ENCODE peak calls at places on chromosomes 7 and 10, in seven cellular contexts. W is HepG2, J is HCT116, A is A549, S is ovary, Z is adrenal gland, X is prostate gland. L is an unnamed sample.

GRCh38 chr10:87842776-87843497 is 20.4 kb downstream of the KLLN start:
- DNase-seq in X (no peak), J (no peak), S (no peak), Z (no peak), A (peak), W (peak), L (no peak)

GRCh38 chr10:132722980-132723970 is 62.7 kb downstream of the NKX6-2 start:
- DNase-seq in Z (peak), X (no peak), A (no peak), S (no peak), W (no peak), J (no peak), L (no peak)

GRCh38 chr10:71840936-71841335 is 10.1 kb downstream of the PSAP start:
- DNase-seq in A (no peak), W (no peak), Z (no peak), J (no peak), X (no peak), S (no peak), L (no peak)

GRCh38 chr10:121823993-121824463 is 103.8 kb downstream of the ATE1 start:
- DNase-seq in A (peak), S (no peak), J (peak), X (no peak), W (peak), Z (no peak), L (no peak)

GRCh38 chr10:99565166-99565565 is 32.4 kb downstream of the NKX2-3 start:
- DNase-seq in Z (no peak), X (no peak), S (no peak), W (no peak), J (no peak), A (no peak), L (no peak)

GRCh38 chr7:107167483-107168232 is 1.1 kb upstream of the HBP1 start:
- DNase-seq in S (peak), Z (no peak), W (peak), A (peak), J (peak), X (peak), L (no peak)

GRCh38 chr10:131239926-131240325 is 71.6 kb downstream of the TCERG1L start:
- DNase-seq in Z (no peak), A (no peak), S (no peak), J (no peak), X (no peak), W (no peak), L (no peak)

GRCh38 chr10:90960355-90960814 is 39.5 kb upstream of the ANKRD1 start:
- DNase-seq in S (no peak), A (peak), X (no peak), J (no peak), W (no peak), Z (peak), L (no peak)

GRCh38 chr10:127044191-127044590 is 139.0 kb downstream of the DOCK1 start:
- DNase-seq in J (no peak), S (no peak), X (peak), W (no peak), A (no peak), Z (no peak), L (no peak)

GRCh38 chr7:74482629-74483401 is 29.1 kb downstream of the GTF2IRD1 start:
- DNase-seq in Z (peak), S (peak), W (peak), J (peak), A (peak), X (no peak), L (no peak)

GRCh38 chr10:133199488-133199885 is 30.5 kb upstream of the UTF1 start:
- DNase-seq in A (no peak), S (no peak), W (no peak), J (no peak), Z (no peak), X (no peak), L (no peak)

GRCh38 chr7:104240400-104240799 is 32.6 kb upstream of the ORC5 start:
- DNase-seq in A (no peak), S (no peak), Z (no peak), X (no peak), J (no peak), W (no peak), L (no peak)

GRCh38 chr7:5330288-5330687 is 47.5 kb downstream of the SLC29A4 start:
- DNase-seq in S (no peak), W (no peak), X (no peak), J (no peak), A (no peak), Z (no peak), L (no peak)

GRCh38 chr7:28155964-28156363 is 24.6 kb downstream of the JAZF1 start:
- DNase-seq in J (no peak), S (no peak), X (no peak), Z (no peak), A (no peak), W (peak), L (no peak)

GRCh38 chr7:155470686-155471638 is 13.0 kb downstream of the EN2 start:
- DNase-seq in Z (no peak), W (no peak), J (no peak), S (no peak), A (no peak), X (no peak), L (no peak)

GRCh38 chr7:28573059-28573553 is 160.8 kb downstream of the CREB5 start:
- DNase-seq in J (no peak), W (peak), Z (no peak), X (peak), A (no peak), S (no peak), L (no peak)

GRCh38 chr7:22563621-22564241 is 63.7 kb upstream of the STEAP1B start:
- DNase-seq in S (no peak), W (no peak), Z (no peak), J (no peak), X (no peak), A (no peak), L (no peak)
- TF ChIP-seq POLR2A in S (no peak), W (no peak), Z (no peak), J (no peak), X (no peak), A (no peak), L (no peak)

GRCh38 chr10:35191523-35191922 is 64.9 kb downstream of the CREM start:
- DNase-seq in A (no peak), X (no peak), J (no peak), S (no peak), W (no peak), Z (peak), L (no peak)

GRCh38 chr10:35194906-35195305 is 68.3 kb downstream of the CREM start:
- DNase-seq in W (no peak), J (peak), S (no peak), Z (no peak), X (no peak), A (peak), L (no peak)

GRCh38 chr10:35194471-35194870 is 67.8 kb downstream of the CREM start:
- DNase-seq in A (no peak), X (no peak), W (no peak), S (no peak), Z (no peak), J (no peak), L (no peak)

GRCh38 chr10:35192645-35193249 is 66.1 kb downstream of the CREM start:
- DNase-seq in X (no peak), S (no peak), Z (no peak), J (no peak), A (no peak), W (no peak), L (no peak)

GRCh38 chr10:35195361-35196306 is 69.0 kb downstream of the CREM start:
- DNase-seq in Z (peak), A (peak), S (peak), X (peak), J (peak), W (peak), L (peak)
- TF ChIP-seq POLR2A in Z (peak), A (no peak), S (peak), X (no peak), J (no peak), W (no peak), L (peak)

GRCh38 chr7:151520419-151521229 is 929 bp upstream of the RHEB start:
- DNase-seq in J (no peak), A (no peak), Z (peak), W (no peak), S (peak), X (peak), L (no peak)
- TF ChIP-seq POLR2A in J (no peak), A (no peak), Z (no peak), W (no peak), S (no peak), X (no peak), L (no peak)

GRCh38 chr7:47474211-47474936 is 107.5 kb downstream of the TNS3 start:
- DNase-seq in X (no peak), A (peak), Z (no peak), S (no peak), J (no peak), W (no peak), L (no peak)

GRCh38 chr7:47475880-47476227 is 106.1 kb downstream of the TNS3 start:
- DNase-seq in W (no peak), Z (no peak), S (no peak), J (no peak), X (no peak), A (no peak), L (no peak)

GRCh38 chr7:47477191-47478016 is 104.5 kb downstream of the TNS3 start:
- DNase-seq in W (no peak), J (no peak), A (no peak), S (no peak), X (no peak), Z (no peak), L (no peak)

GRCh38 chr7:47473499-47474210 is 108.3 kb downstream of the TNS3 start:
- DNase-seq in W (no peak), X (no peak), S (no peak), A (peak), Z (no peak), J (no peak), L (no peak)

GRCh38 chr7:47474937-47475879 is 106.7 kb downstream of the TNS3 start:
- DNase-seq in S (peak), J (peak), X (peak), A (peak), W (peak), Z (peak), L (no peak)
- TF ChIP-seq POLR2A in S (peak), J (peak), X (peak), A (no peak), W (no peak), Z (peak), L (no peak)

GRCh38 chr10:17406036-17406834 is 48.2 kb downstream of the ST8SIA6 start:
- DNase-seq in X (no peak), S (no peak), W (no peak), J (no peak), Z (no peak), A (no peak), L (no peak)
- TF ChIP-seq POLR2A in X (no peak), S (no peak), W (no peak), J (no peak), Z (no peak), A (no peak), L (no peak)